ENCODE peak calls at places on chromosome 18, in seven cellular contexts. X is GM18507, B is HEK293T, S is EL, E is HCEC 1CT, G is SW 1271, H is suprapubic skin. A is an unnamed sample.

GRCh38 chr18:58823385-58823784 is 41.3 kb upstream of the ZNF532 start:
- DNase-seq in G (no peak), S (no peak), E (no peak), X (no peak), H (no peak), B (no peak), A (no peak)

GRCh38 chr18:7897119-7897518 is 330.0 kb downstream of the PTPRM start:
- DNase-seq in X (no peak), B (no peak), G (no peak), S (no peak), H (no peak), E (no peak), A (no peak)

GRCh38 chr18:58730618-58731017 is 59.4 kb downstream of the MALT1 start:
- DNase-seq in X (no peak), S (no peak), B (no peak), G (no peak), E (no peak), H (no peak), A (no peak)

GRCh38 chr18:28961669-28962228 is 784.8 kb upstream of the CDH2 start:
- DNase-seq in E (peak), H (no peak), B (peak), X (no peak), S (peak), G (peak), A (no peak)

GRCh38 chr18:63731215-63731614 is 28.5 kb downstream of the SERPINB11 start:
- DNase-seq in E (no peak), X (no peak), S (no peak), G (no peak), H (no peak), B (no peak), A (no peak)

GRCh38 chr18:13269599-13270011 is 51.0 kb downstream of the LDLRAD4 start:
- DNase-seq in B (no peak), H (no peak), S (no peak), G (no peak), X (no peak), E (no peak), A (no peak)

GRCh38 chr18:61282926-61283325 is 50.3 kb upstream of the CDH20 start:
- DNase-seq in B (no peak), H (no peak), G (no peak), S (no peak), X (no peak), E (no peak), A (no peak)

GRCh38 chr18:8685141-8685913 is 20.0 kb upstream of the MTCL1 start:
- DNase-seq in X (no peak), G (no peak), H (no peak), E (no peak), B (peak), S (peak), A (no peak)

GRCh38 chr18:11795916-11796315 is 55.3 kb upstream of the CHMP1B start:
- DNase-seq in X (no peak), B (no peak), H (no peak), E (no peak), S (no peak), G (no peak), A (no peak)

GRCh38 chr18:58202406-58202730 is 158.3 kb downstream of the NEDD4L start:
- DNase-seq in G (no peak), X (no peak), E (no peak), B (no peak), H (no peak), S (peak), A (no peak)

GRCh38 chr18:21761471-21762115 is 21.0 kb downstream of the MIB1 start:
- DNase-seq in B (no peak), X (no peak), H (no peak), E (no peak), S (no peak), G (no peak), A (no peak)

GRCh38 chr18:623760-624620 is 27.2 kb downstream of the CLUL1 start:
- DNase-seq in E (peak), H (peak), G (peak), X (peak), B (peak), S (peak), A (peak)

GRCh38 chr18:49708674-49709580 is 104.4 kb downstream of the ACAA2 start:
- DNase-seq in B (no peak), S (no peak), E (no peak), G (no peak), H (no peak), X (no peak), A (no peak)

GRCh38 chr18:21760321-21760720 is 19.7 kb downstream of the MIB1 start:
- DNase-seq in G (no peak), H (no peak), E (peak), X (no peak), B (no peak), S (peak), A (no peak)

GRCh38 chr18:48022531-48023330 is 92.3 kb upstream of the SMAD2 start:
- DNase-seq in B (peak), E (peak), H (no peak), S (peak), X (peak), G (peak), A (peak)

GRCh38 chr18:12574494-12575185 is 83.3 kb downstream of the SPIRE1 start:
- DNase-seq in E (no peak), X (no peak), H (no peak), B (no peak), S (no peak), G (no peak), A (no peak)

GRCh38 chr18:6920099-6920955 is 190.8 kb downstream of the ARHGAP28 start:
- DNase-seq in E (peak), G (peak), H (peak), X (no peak), S (peak), B (peak), A (peak)

GRCh38 chr18:13710460-13710859 is 15.9 kb downstream of the FAM210A start:
- DNase-seq in X (no peak), E (peak), S (peak), H (no peak), B (no peak), G (no peak), A (no peak)

GRCh38 chr18:10826400-10826799 is 300.6 kb downstream of the NAPG start:
- DNase-seq in H (no peak), S (no peak), E (no peak), B (no peak), G (no peak), X (no peak), A (no peak)

GRCh38 chr18:46096651-46097300 is 1.3 kb downstream of the ATP5F1A start:
- DNase-seq in E (no peak), X (no peak), S (no peak), G (no peak), B (no peak), H (no peak), A (peak)

GRCh38 chr18:12750076-12750707 is 47.4 kb downstream of the PSMG2 start:
- DNase-seq in B (no peak), E (no peak), S (peak), X (no peak), H (no peak), G (no peak), A (no peak)

GRCh38 chr18:31643003-31643402 is 41.4 kb downstream of the B4GALT6 start:
- DNase-seq in G (no peak), X (no peak), S (no peak), B (no peak), E (peak), H (no peak), A (no peak)

GRCh38 chr18:55566456-55566935 is 21.5 kb downstream of the TCF4 start:
- DNase-seq in B (no peak), S (no peak), G (no peak), E (no peak), X (no peak), H (no peak), A (no peak)

GRCh38 chr18:23825978-23826405 is 136.7 kb downstream of the LAMA3 start:
- DNase-seq in X (no peak), S (peak), H (peak), B (no peak), E (peak), G (no peak), A (no peak)

GRCh38 chr18:79940126-79940813 is 11.2 kb downstream of the SLC66A2 start:
- DNase-seq in H (peak), S (no peak), G (no peak), B (no peak), E (no peak), X (no peak), A (no peak)

GRCh38 chr18:22136395-22136794 is 33.0 kb upstream of the GATA6 start:
- DNase-seq in E (peak), S (peak), X (no peak), H (no peak), G (no peak), B (peak), A (no peak)

GRCh38 chr18:49767111-49768050 is 46.0 kb downstream of the ACAA2 start:
- DNase-seq in S (no peak), G (no peak), X (no peak), H (no peak), E (no peak), B (no peak), A (no peak)

GRCh38 chr18:23416283-23416682 is 36.8 kb upstream of the RIOK3 start:
- DNase-seq in E (no peak), G (no peak), B (no peak), X (no peak), H (no peak), S (no peak), A (no peak)

GRCh38 chr18:41449612-41450011 is 505.4 kb upstream of the PIK3C3 start:
- DNase-seq in X (no peak), H (no peak), E (no peak), G (peak), B (no peak), S (no peak), A (no peak)

A was measured in GM12892.